ENCODE peak calls at places on chromosomes 3 and 15, in seven cellular contexts. F is HepG2, W is GM12878, L is suprapubic skin, E is stomach, M is upper lobe of left lung, V is transverse colon. X is an unnamed sample. For H3K36me3, the result is how much of the 10 kb centered on the place peaks cover.

GRCh38 chr15:65416845-65417416 is 5.8 kb downstream of the IGDCC4 start:
- DNase-seq in F (no peak), W (no peak), L (no peak), E (no peak), M (no peak), V (no peak), X (peak)

GRCh38 chr15:72735111-72735510 is 48.4 kb downstream of the ADPGK start:
- DNase-seq in F (no peak), W (no peak), L (no peak), E (no peak), M (no peak), V (no peak), X (no peak)

GRCh38 chr3:86785381-86785780 is 205.6 kb downstream of the VGLL3 start:
- DNase-seq in F (no peak), W (no peak), L (no peak), E (no peak), M (no peak), V (no peak), X (no peak)

GRCh38 chr3:185813691-185814215 is 11.1 kb downstream of the IGF2BP2 start:
- DNase-seq in F (peak), W (no peak), L (no peak), E (no peak), M (no peak), V (no peak), X (no peak)

GRCh38 chr15:88800026-88800425 is 3.2 kb upstream of the ACAN start:
- DNase-seq in F (no peak), W (no peak), L (no peak), E (no peak), M (no peak), V (no peak), X (no peak)

GRCh38 chr3:54955496-54955895 is 27.6 kb upstream of the LRTM1 start:
- DNase-seq in F (no peak), W (no peak), L (no peak), E (no peak), M (no peak), V (no peak), X (no peak)

GRCh38 chr3:58531956-58532355 is 5.0 kb downstream of the ACOX2 start:
- DNase-seq in F (no peak), W (no peak), L (no peak), E (no peak), M (no peak), V (no peak), X (no peak)

GRCh38 chr3:183626877-183627594 is 8.4 kb upstream of the KLHL24 start:
- DNase-seq in F (no peak), W (no peak), L (no peak), E (no peak), M (peak), V (no peak), X (no peak)

GRCh38 chr3:194773216-194773615 is 87.5 kb downstream of the FAM43A start:
- DNase-seq in F (no peak), W (no peak), L (peak), E (no peak), M (no peak), V (peak), X (no peak)

GRCh38 chr15:69679623-69680228 is 227.1 kb downstream of the RPLP1 start:
- DNase-seq in F (no peak), W (peak), L (no peak), E (no peak), M (no peak), V (no peak), X (no peak)

GRCh38 chr3:188320757-188321156 is 166.8 kb downstream of the LPP start:
- DNase-seq in F (no peak), W (no peak), L (no peak), E (no peak), M (no peak), V (no peak), X (no peak)

GRCh38 chr3:188262488-188262887 is 108.5 kb downstream of the LPP start:
- DNase-seq in F (no peak), W (no peak), L (no peak), E (no peak), M (no peak), V (no peak), X (no peak)

GRCh38 chr15:85692873-85693272 is 101.9 kb downstream of the KLHL25 start:
- DNase-seq in F (no peak), W (peak), L (no peak), E (peak), M (no peak), V (peak), X (no peak)

GRCh38 chr3:188752850-188753249 is 418.9 kb upstream of the TPRG1 start:
- DNase-seq in F (no peak), W (no peak), L (no peak), E (no peak), M (no peak), V (no peak), X (no peak)

GRCh38 chr3:133269393-133269792 is 130.5 kb upstream of the BFSP2 start:
- DNase-seq in F (no peak), W (no peak), L (no peak), E (no peak), M (no peak), V (no peak), X (no peak)

GRCh38 chr3:42729404-42730145 is 27.0 kb upstream of the HHATL start:
- DNase-seq in F (no peak), W (no peak), L (no peak), E (no peak), M (no peak), V (no peak), X (no peak)

GRCh38 chr3:86733257-86733656 is 257.7 kb downstream of the VGLL3 start:
- DNase-seq in F (no peak), W (no peak), L (no peak), E (no peak), M (no peak), V (no peak), X (no peak)

GRCh38 chr3:28279770-28280169 is 38.4 kb downstream of the CMC1 start:
- DNase-seq in F (no peak), W (no peak), L (no peak), E (no peak), M (no peak), V (no peak), X (no peak)

GRCh38 chr15:90291679-90292356 is 26.3 kb downstream of the NGRN start:
- DNase-seq in F (peak), W (no peak), L (no peak), E (peak), M (peak), V (peak), X (no peak)

GRCh38 chr3:71309342-71309741 is 274.2 kb downstream of the FOXP1 start:
- DNase-seq in F (no peak), W (no peak), L (no peak), E (no peak), M (no peak), V (no peak), X (no peak)

GRCh38 chr3:30259730-30260129 is 346.7 kb upstream of the TGFBR2 start:
- DNase-seq in F (peak), W (no peak), L (no peak), E (no peak), M (no peak), V (no peak), X (no peak)

GRCh38 chr3:171461087-171461917 is 1.1 kb upstream of the TNIK start:
- DNase-seq in F (no peak), W (no peak), L (no peak), E (no peak), M (peak), V (peak), X (peak)

GRCh38 chr3:13655074-13655913 is 106.4 kb downstream of the FBLN2 start:
- DNase-seq in F (no peak), W (no peak), L (no peak), E (peak), M (no peak), V (peak), X (no peak)

DNA sequence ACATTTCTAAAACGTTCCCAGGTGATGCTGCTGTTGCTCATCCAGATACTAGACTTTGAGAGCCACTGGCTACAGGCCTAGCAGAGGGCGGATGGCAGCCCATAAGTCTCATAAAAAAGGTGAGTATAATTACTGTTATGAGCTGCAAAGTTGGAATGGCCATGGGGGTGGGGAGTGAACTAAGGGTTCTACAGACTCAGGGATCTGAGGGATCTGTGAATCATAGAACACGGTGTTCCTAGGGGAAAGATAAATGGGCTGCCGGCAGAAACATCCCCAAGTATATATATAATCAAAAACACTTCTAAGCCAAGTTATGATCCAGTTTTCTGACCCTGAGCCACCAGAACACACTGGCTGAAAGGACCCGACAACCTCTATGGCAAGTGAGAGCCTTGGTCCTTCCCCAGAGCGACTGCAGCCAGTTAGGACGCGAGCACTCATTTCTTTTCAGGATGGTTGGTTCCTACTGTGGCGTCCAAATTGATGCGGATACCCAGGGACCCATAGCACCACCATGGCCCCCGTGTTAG is 7.9 kb upstream of the SYNM start:
- DNase-seq in F (no peak), W (no peak), L (no peak), E (no peak), M (no peak), V (no peak), X (no peak)
- TF ChIP-seq EP300 in F (no peak), W (no peak), L (peak), E (no peak), M (no peak), V (no peak), X (no peak)

GRCh38 chr3:72678892-72679291 is 169.4 kb downstream of the SHQ1 start:
- DNase-seq in F (no peak), W (peak), L (no peak), E (no peak), M (no peak), V (no peak), X (no peak)

GRCh38 chr3:72675243-72675642 is 173.0 kb downstream of the SHQ1 start:
- DNase-seq in F (no peak), W (no peak), L (no peak), E (no peak), M (no peak), V (no peak), X (no peak)

GRCh38 chr3:72669224-72669623 is 179.0 kb downstream of the SHQ1 start:
- DNase-seq in F (no peak), W (no peak), L (no peak), E (no peak), M (no peak), V (no peak), X (no peak)

GRCh38 chr3:72678380-72678779 is 169.9 kb downstream of the SHQ1 start:
- DNase-seq in F (no peak), W (no peak), L (no peak), E (no peak), M (no peak), V (no peak), X (no peak)

GRCh38 chr3:72673011-72673771 is 175.1 kb downstream of the SHQ1 start:
- DNase-seq in F (no peak), W (no peak), L (no peak), E (no peak), M (no peak), V (no peak), X (no peak)
- H3K36me3 ChIP-seq in F (under half), W (under half), L (under half), E (under half), M (under half), V (under half), X (under half)

DNA sequence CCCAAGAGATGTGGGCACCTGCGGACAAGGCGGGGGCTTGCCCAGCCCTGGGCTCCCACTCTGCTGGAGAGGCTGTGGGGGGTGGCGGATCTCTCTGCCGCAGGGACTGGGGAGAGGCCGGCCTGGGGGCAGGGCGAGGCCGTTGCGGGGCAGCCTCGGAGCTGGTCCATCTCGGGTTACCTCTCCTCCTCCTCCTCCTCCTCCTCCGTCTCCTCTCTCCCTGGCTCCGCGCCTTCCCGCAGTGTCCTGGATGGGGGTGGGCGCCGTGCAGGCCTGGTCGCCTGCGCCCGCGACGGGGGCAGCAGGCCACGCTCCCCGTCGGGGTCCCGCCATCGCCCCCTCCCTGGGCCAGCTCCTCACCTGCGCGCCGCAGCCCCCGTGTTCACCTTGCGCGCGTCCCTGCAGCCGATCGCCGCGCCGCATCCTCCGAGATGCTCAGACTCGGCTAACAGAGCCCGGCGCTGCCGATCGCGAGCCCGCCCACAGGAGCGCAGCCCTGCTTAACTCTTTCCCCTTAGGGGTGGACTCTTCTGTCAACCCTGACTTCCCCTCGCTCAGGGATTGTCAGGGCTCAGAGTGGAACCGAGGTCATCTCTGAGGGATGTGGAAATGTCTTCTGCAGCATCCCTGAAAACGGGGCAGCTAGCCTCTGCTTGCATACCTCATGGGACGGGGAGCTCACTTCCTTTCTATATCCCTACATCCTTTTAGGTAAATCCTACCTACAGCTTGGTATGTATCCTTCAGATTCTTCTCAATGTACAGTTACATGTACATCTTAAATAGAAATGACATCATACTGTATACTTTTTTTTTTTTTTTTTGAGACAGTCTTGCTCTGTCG is at the start of gene PRRT3:
- DNase-seq in F (no peak), W (no peak), L (no peak), E (peak), M (no peak), V (peak), X (no peak)
- TF ChIP-seq POLR2A in F (no peak), W (peak), L (no peak), E (no peak), M (peak), V (no peak), X (no peak)

DNA sequence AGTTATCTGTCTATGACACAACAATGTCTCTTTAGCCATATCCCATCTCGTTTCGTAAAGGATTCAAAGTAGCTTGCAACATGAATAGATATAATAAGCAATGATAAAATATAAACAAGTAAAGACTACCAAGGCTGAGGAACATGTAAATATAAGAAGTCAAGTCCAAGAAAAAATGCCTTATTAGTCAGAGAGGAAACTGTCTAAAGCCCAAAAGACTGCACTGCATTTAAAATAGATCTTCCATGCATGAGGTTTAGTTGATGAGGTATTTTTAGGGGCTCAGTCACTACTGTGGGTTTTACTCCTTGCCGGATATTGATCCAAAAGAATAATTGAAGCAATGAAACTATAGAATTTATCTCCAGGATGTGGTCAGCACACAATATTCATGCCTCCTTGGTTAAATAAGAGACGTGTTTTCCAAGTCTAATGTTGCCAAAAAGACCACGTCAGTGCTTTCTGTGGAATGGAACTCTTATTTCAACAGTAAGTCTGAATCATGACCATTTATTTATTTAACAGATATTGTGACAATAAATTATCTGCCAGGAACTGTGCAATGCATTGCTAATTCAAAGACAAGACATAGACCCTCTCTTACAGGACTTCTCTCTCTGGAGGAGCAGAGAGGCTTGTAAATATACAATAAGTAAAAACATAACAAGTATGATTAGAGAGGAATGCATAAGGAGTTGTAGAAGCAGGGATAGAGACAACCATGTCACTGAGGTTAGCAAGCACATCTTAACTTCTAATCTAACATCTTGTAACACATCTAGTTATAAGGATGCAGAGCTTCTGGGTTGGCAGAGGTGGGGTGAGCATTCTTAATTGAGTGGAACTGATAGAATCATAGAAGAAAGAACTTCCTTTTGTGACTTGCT is 227.3 kb downstream of the DTWD1 start:
- DNase-seq in F (no peak), W (no peak), L (no peak), E (no peak), M (no peak), V (no peak), X (no peak)
- TF ChIP-seq EP300 in F (no peak), W (no peak), L (no peak), E (no peak), M (no peak), V (no peak), X (no peak)